ENCODE peak calls at places on chromosomes 16 and 17, in six cellular contexts. R is DND-41, H is H9, A is endodermal cell, B is pancreas, G is tibial nerve. K is an unnamed sample.

GRCh38 chr16:67708368-67708771 is 10.7 kb downstream of the GFOD2 start:
- DNase-seq in R (no peak), H (no peak), A (no peak), B (no peak), G (no peak), K (no peak)

GRCh38 chr16:4624827-4625616 is 396 bp downstream of the MGRN1 start:
- DNase-seq in R (peak; percentile 40), H (peak; percentile 77), A (peak; percentile 93), B (peak; percentile 79), G (no peak), K (peak; percentile 44)

GRCh38 chr17:32240745-32241144 is 24.9 kb upstream of the RHBDL3 start:
- DNase-seq in R (no peak), H (peak; percentile 65), A (peak; percentile 86), B (no peak), G (no peak), K (no peak)

GRCh38 chr17:48954300-48954755 is 9.7 kb upstream of the SNF8 start:
- DNase-seq in R (no peak), H (peak; percentile 84), A (peak; percentile 92), B (no peak), G (no peak), K (no peak)

GRCh38 chr17:2975469-2975958 is 87.9 kb downstream of the OR1D5 start:
- DNase-seq in R (no peak), H (peak; percentile 27), A (peak; percentile 54), B (peak; percentile 35), G (no peak), K (no peak)

GRCh38 chr16:81796585-81797346 is 17.7 kb downstream of the PLCG2 start:
- DNase-seq in R (no peak), H (no peak), A (no peak), B (no peak), G (no peak), K (no peak)

GRCh38 chr17:5011928-5012327 is 14.2 kb downstream of the KIF1C start:
- DNase-seq in R (no peak), H (no peak), A (no peak), B (no peak), G (no peak), K (no peak)

GRCh38 chr17:82891911-82892310 is 52.1 kb upstream of the ZNF750 start:
- DNase-seq in R (no peak), H (no peak), A (no peak), B (peak; percentile 46), G (no peak), K (no peak)

GRCh38 chr17:82458885-82459424 is 414 bp downstream of the NARF start:
- DNase-seq in R (no peak), H (no peak), A (peak; percentile 76), B (no peak), G (no peak), K (peak; percentile 39)

GRCh38 chr17:37239690-37240344 is 136.0 kb upstream of the C17orf78 start:
- DNase-seq in R (no peak), H (no peak), A (no peak), B (no peak), G (no peak), K (peak; percentile 23)

GRCh38 chr17:869067-869466 is 86.9 kb downstream of the MRM3 start:
- DNase-seq in R (no peak), H (no peak), A (no peak), B (no peak), G (peak; percentile 49), K (no peak)

GRCh38 chr16:23334950-23335349 is 32.8 kb downstream of the SCNN1B start:
- DNase-seq in R (no peak), H (no peak), A (no peak), B (no peak), G (no peak), K (no peak)

GRCh38 chr16:2364638-2365210 is 24.2 kb upstream of the ABCA3 start:
- DNase-seq in R (no peak), H (no peak), A (no peak), B (no peak), G (no peak), K (no peak)

GRCh38 chr17:50841949-50842354 is 6.6 kb downstream of the WFIKKN2 start:
- DNase-seq in R (peak; percentile 63), H (peak; percentile 90), A (peak; percentile 98), B (peak; percentile 85), G (peak; percentile 63), K (peak; percentile 10)

GRCh38 chr17:51189628-51190027 is 23.4 kb downstream of the NME2 start:
- DNase-seq in R (no peak), H (no peak), A (no peak), B (no peak), G (no peak), K (no peak)

GRCh38 chr17:40209404-40210093 is 9.6 kb upstream of the WIPF2 start:
- DNase-seq in R (no peak), H (no peak), A (no peak), B (no peak), G (no peak), K (no peak)

GRCh38 chr16:25580071-25580470 is 111.7 kb upstream of the HS3ST4 start:
- DNase-seq in R (no peak), H (peak; percentile 51), A (no peak), B (no peak), G (no peak), K (no peak)

GRCh38 chr17:51045616-51046526 is 74.8 kb downstream of the SPAG9 start:
- DNase-seq in R (no peak), H (no peak), A (no peak), B (no peak), G (no peak), K (no peak)

GRCh38 chr17:66633322-66633965 is 201.5 kb upstream of the CACNG5 start:
- DNase-seq in R (no peak), H (no peak), A (no peak), B (no peak), G (no peak), K (peak; percentile 75)

GRCh38 chr17:68861602-68862001 is 93.6 kb downstream of the ABCA8 start:
- DNase-seq in R (no peak), H (no peak), A (no peak), B (no peak), G (no peak), K (no peak)

GRCh38 chr16:4085405-4085970 is 30.8 kb downstream of the ADCY9 start:
- DNase-seq in R (no peak), H (no peak), A (no peak), B (no peak), G (no peak), K (no peak)

GRCh38 chr17:31494259-31495048 is 103.0 kb downstream of the RAB11FIP4 start:
- DNase-seq in R (no peak), H (no peak), A (no peak), B (no peak), G (no peak), K (peak; percentile 96)

GRCh38 chr17:47882247-47882646 is 13.8 kb upstream of the SP2 start:
- DNase-seq in R (no peak), H (no peak), A (no peak), B (no peak), G (no peak), K (no peak)

GRCh38 chr17:47882695-47883588 is 13.1 kb upstream of the SP2 start:
- DNase-seq in R (no peak), H (no peak), A (no peak), B (no peak), G (no peak), K (no peak)

GRCh38 chr17:47883589-47884426 is 12.2 kb upstream of the SP2 start:
- DNase-seq in R (no peak), H (no peak), A (no peak), B (no peak), G (no peak), K (no peak)

GRCh38 chr17:47884427-47884740 is 11.7 kb upstream of the SP2 start:
- DNase-seq in R (no peak), H (no peak), A (no peak), B (no peak), G (no peak), K (no peak)

GRCh38 chr17:47884905-47885735 is 10.9 kb upstream of the SP2 start:
- DNase-seq in R (no peak), H (peak; percentile 57), A (peak; percentile 68), B (no peak), G (no peak), K (no peak)
- H3K27ac ChIP-seq in R (no peak overlapping the region), H (no peak overlapping the region), A (no peak overlapping the region), B (no peak overlapping the region), G (no peak overlapping the region), K (no peak overlapping the region)

GRCh38 chr17:35586569-35587073 is 501 bp upstream of the AP2B1 start:
- DNase-seq in R (no peak), H (no peak), A (no peak), B (no peak), G (no peak), K (no peak)

GRCh38 chr17:35587074-35587961 is at the start of gene AP2B1:
- DNase-seq in R (peak; percentile 97), H (peak; percentile 98), A (peak; percentile 100), B (peak; percentile 95), G (peak; percentile 93), K (peak; percentile 93)

GRCh38 chr17:35590249-35590824 is 3.2 kb downstream of the AP2B1 start:
- DNase-seq in R (no peak), H (no peak), A (no peak), B (no peak), G (no peak), K (no peak)

DNA sequence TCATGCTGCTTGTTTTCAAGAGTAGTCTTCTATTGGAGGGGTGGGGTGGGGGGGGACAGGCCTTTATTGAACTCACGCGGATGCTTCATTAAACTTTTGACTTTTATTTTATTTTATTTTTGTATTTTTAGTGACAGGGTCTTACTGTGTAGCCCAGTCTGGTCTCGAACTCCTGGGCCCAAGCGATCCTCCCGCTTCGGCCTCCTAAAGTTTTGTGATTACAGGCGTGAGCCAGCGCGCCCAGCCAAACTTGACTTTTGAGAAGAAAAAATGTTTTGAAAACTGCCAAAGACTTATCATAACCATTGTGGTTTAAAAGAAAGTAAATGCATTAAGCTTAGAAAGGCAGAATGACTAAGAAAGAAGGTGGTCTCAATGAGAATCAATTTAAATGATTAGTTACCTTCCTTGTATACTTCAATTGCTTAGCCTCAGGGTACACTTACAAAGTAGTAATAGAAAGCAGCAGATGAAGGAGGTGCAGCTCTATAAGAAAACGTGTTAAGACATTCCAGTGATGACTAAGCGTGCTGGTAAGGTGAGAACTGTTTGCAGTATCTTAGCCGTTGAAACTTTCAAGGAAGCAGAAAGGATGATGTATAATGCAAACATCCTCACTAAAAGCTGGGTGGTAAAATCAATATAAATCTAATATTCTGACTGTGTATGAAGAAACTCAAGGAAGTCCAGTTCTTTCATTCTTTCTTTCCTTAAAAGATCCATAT is 1.2 kb downstream of the AP2B1 start:
- DNase-seq in R (no peak), H (no peak), A (peak; percentile 56), B (no peak), G (no peak), K (no peak)
- H3K27ac ChIP-seq in R (peak overlapping the region; percentile 33), H (no peak overlapping the region), A (no peak overlapping the region), B (no peak overlapping the region), G (peak overlapping the region; percentile 95), K (peak overlapping the region; percentile 91)

GRCh38 chr17:17732892-17733670 is 51.8 kb downstream of the RAI1 start:
- DNase-seq in R (no peak), H (no peak), A (no peak), B (no peak), G (no peak), K (no peak)
- H3K27ac ChIP-seq in R (no peak overlapping the region), H (no peak overlapping the region), A (no peak overlapping the region), B (no peak overlapping the region), G (peak overlapping the region; percentile 26), K (no peak overlapping the region)

DNA sequence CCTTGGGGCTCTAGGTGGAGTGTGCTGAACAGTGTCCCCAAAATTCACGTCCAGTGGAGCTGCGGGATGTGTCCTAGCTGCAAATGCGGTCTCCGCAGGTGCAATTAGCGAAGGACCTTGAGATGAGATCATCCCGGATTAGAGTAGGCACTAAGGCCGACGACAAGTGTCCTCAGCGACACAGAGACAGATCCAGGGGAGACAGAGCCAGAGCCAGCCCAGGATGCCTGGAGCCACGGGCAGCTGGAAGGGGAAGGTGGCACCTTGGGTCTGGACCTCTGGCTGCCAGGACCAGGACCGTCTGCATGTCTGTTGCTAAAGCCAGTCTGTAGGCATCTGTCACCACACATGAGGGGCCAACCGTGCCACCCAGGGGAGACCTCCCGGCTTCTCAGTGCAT is 24.5 kb downstream of the SLC7A5 start:
- DNase-seq in R (no peak), H (no peak), A (no peak), B (no peak), G (no peak), K (no peak)
- H3K27ac ChIP-seq in R (peak overlapping the region; percentile 43), H (no peak overlapping the region), A (no peak overlapping the region), B (no peak overlapping the region), G (peak overlapping the region; percentile 90), K (no peak overlapping the region)

K was measured in CD4-positive, CD25-positive, alpha-beta regulatory T cell.